ENCODE peak calls at places on chromosomes 4 and X, in seven cellular contexts. One of them, this sample, is unnamed.

GRCh38 chr4:141587897-141588296 is 48.5 kb upstream of the IL15 start:
- DNase-seq in SK-N-SH: no peak
- DNase-seq in endothelial cell: no peak
- DNase-seq in left lung: no peak
- DNase-seq in ELR: peak
- DNase-seq in GM12865: no peak
- DNase-seq in tibial artery: no peak
- DNase-seq in this sample: no peak

GRCh38 chr4:137422666-137423065 is 109.6 kb downstream of the PCDH18 start:
- DNase-seq in SK-N-SH: no peak
- DNase-seq in endothelial cell: no peak
- DNase-seq in left lung: no peak
- DNase-seq in ELR: no peak
- DNase-seq in GM12865: no peak
- DNase-seq in tibial artery: no peak
- DNase-seq in this sample: no peak

GRCh38 chrX:140177821-140178220 is 212.5 kb upstream of the CXorf66 start:
- DNase-seq in SK-N-SH: no peak
- DNase-seq in endothelial cell: no peak
- DNase-seq in left lung: no peak
- DNase-seq in ELR: no peak
- DNase-seq in GM12865: no peak
- DNase-seq in tibial artery: no peak
- DNase-seq in this sample: no peak

GRCh38 chr4:173919196-173919595 is 364.3 kb downstream of the FBXO8 start:
- DNase-seq in SK-N-SH: no peak
- DNase-seq in endothelial cell: no peak
- DNase-seq in left lung: no peak
- DNase-seq in ELR: no peak
- DNase-seq in GM12865: no peak
- DNase-seq in tibial artery: no peak
- DNase-seq in this sample: no peak

GRCh38 chr4:133148690-133149363 is at the start of gene PCDH10:
- DNase-seq in SK-N-SH: peak
- DNase-seq in endothelial cell: peak
- DNase-seq in left lung: peak
- DNase-seq in ELR: peak
- DNase-seq in GM12865: no peak
- DNase-seq in tibial artery: peak
- DNase-seq in this sample: peak

GRCh38 chr4:158818595-158818994 is 49.8 kb downstream of the FNIP2 start:
- DNase-seq in SK-N-SH: no peak
- DNase-seq in endothelial cell: no peak
- DNase-seq in left lung: no peak
- DNase-seq in ELR: no peak
- DNase-seq in GM12865: no peak
- DNase-seq in tibial artery: no peak
- DNase-seq in this sample: no peak

GRCh38 chr4:152258804-152259708 is 276.8 kb downstream of the FBXW7 start:
- DNase-seq in SK-N-SH: no peak
- DNase-seq in endothelial cell: no peak
- DNase-seq in left lung: no peak
- DNase-seq in ELR: peak
- DNase-seq in GM12865: no peak
- DNase-seq in tibial artery: no peak
- DNase-seq in this sample: no peak

GRCh38 chr4:36317731-36318130 is 36.3 kb downstream of the DTHD1 start:
- DNase-seq in SK-N-SH: no peak
- DNase-seq in endothelial cell: no peak
- DNase-seq in left lung: no peak
- DNase-seq in ELR: no peak
- DNase-seq in GM12865: no peak
- DNase-seq in tibial artery: no peak
- DNase-seq in this sample: no peak

GRCh38 chr4:138308421-138308820 is 66.3 kb upstream of the SLC7A11 start:
- DNase-seq in SK-N-SH: no peak
- DNase-seq in endothelial cell: no peak
- DNase-seq in left lung: no peak
- DNase-seq in ELR: peak
- DNase-seq in GM12865: no peak
- DNase-seq in tibial artery: no peak
- DNase-seq in this sample: no peak

GRCh38 chrX:10922158-10922557 is 189.0 kb upstream of the HCCS start:
- DNase-seq in SK-N-SH: no peak
- DNase-seq in endothelial cell: no peak
- DNase-seq in left lung: no peak
- DNase-seq in ELR: peak
- DNase-seq in GM12865: no peak
- DNase-seq in tibial artery: no peak
- DNase-seq in this sample: no peak

GRCh38 chr4:91448668-91449330 is 855.0 kb upstream of the GRID2 start:
- DNase-seq in SK-N-SH: no peak
- DNase-seq in endothelial cell: no peak
- DNase-seq in left lung: no peak
- DNase-seq in ELR: no peak
- DNase-seq in GM12865: no peak
- DNase-seq in tibial artery: no peak
- DNase-seq in this sample: no peak

GRCh38 chrX:13937370-13938052 is 92.2 kb downstream of the GEMIN8 start:
- DNase-seq in SK-N-SH: peak
- DNase-seq in endothelial cell: no peak
- DNase-seq in left lung: no peak
- DNase-seq in ELR: peak
- DNase-seq in GM12865: no peak
- DNase-seq in tibial artery: no peak
- DNase-seq in this sample: peak

GRCh38 chr4:189090174-189090814 is 850.4 kb upstream of the FRG1 start:
- DNase-seq in SK-N-SH: peak
- DNase-seq in endothelial cell: peak
- DNase-seq in left lung: no peak
- DNase-seq in ELR: peak
- DNase-seq in GM12865: no peak
- DNase-seq in tibial artery: no peak
- DNase-seq in this sample: no peak

GRCh38 chrX:115689931-115690330 is 129.0 kb downstream of the PLS3 start:
- DNase-seq in SK-N-SH: no peak
- DNase-seq in endothelial cell: no peak
- DNase-seq in left lung: no peak
- DNase-seq in ELR: peak
- DNase-seq in GM12865: no peak
- DNase-seq in tibial artery: no peak
- DNase-seq in this sample: no peak

GRCh38 chrX:40172169-40172979 is 74.6 kb upstream of the BCOR start:
- DNase-seq in SK-N-SH: no peak
- DNase-seq in endothelial cell: peak
- DNase-seq in left lung: peak
- DNase-seq in ELR: peak
- DNase-seq in GM12865: peak
- DNase-seq in tibial artery: peak
- DNase-seq in this sample: peak

GRCh38 chr4:114603455-114603854 is 4.8 kb downstream of the UGT8 start:
- DNase-seq in SK-N-SH: no peak
- DNase-seq in endothelial cell: no peak
- DNase-seq in left lung: no peak
- DNase-seq in ELR: no peak
- DNase-seq in GM12865: peak
- DNase-seq in tibial artery: no peak
- DNase-seq in this sample: no peak

GRCh38 chr4:88143504-88143903 is 14.9 kb downstream of the ABCG2 start:
- DNase-seq in SK-N-SH: no peak
- DNase-seq in endothelial cell: no peak
- DNase-seq in left lung: no peak
- DNase-seq in ELR: peak
- DNase-seq in GM12865: no peak
- DNase-seq in tibial artery: no peak
- DNase-seq in this sample: no peak

GRCh38 chrX:134908235-134908834 is 82.5 kb upstream of the SMIM10 start:
- DNase-seq in SK-N-SH: peak
- DNase-seq in endothelial cell: no peak
- DNase-seq in left lung: no peak
- DNase-seq in ELR: peak
- DNase-seq in GM12865: no peak
- DNase-seq in tibial artery: no peak
- DNase-seq in this sample: no peak

This sample was measured in retina.